ENCODE peak calls at places on chromosomes 4 and X, in six cellular contexts. B is NCI-H345, X is GM03348, D is pancreas, I is glutamatergic neuron, V is Karpas-422. S is an unnamed sample.

GRCh38 chr4:39609454-39609911 is 29.2 kb downstream of the SMIM14 start:
- DNase-seq in D (no peak), I (no peak), B (no peak), V (no peak), X (no peak), S (no peak)

GRCh38 chrX:119757979-119758681 is at the start of gene SOWAHD:
- DNase-seq in I (peak), V (no peak), X (peak), B (peak), D (peak), S (no peak)

GRCh38 chrX:23841847-23842522 is 59.0 kb downstream of the SAT1 start:
- DNase-seq in I (no peak), B (no peak), D (no peak), X (no peak), V (no peak), S (no peak)

GRCh38 chrX:45322820-45323219 is 122.1 kb upstream of the DIPK2B start:
- DNase-seq in V (no peak), I (no peak), B (no peak), D (no peak), X (peak), S (no peak)

GRCh38 chrX:10579753-10580060 is 40.7 kb downstream of the MID1 start:
- DNase-seq in I (no peak), V (no peak), X (no peak), D (no peak), B (peak), S (no peak)

GRCh38 chrX:48548871-48549270 is 9.4 kb downstream of the TBC1D25 start:
- DNase-seq in D (no peak), I (no peak), B (no peak), X (no peak), V (no peak), S (no peak)

GRCh38 chr4:56619816-56620215 is 61.3 kb downstream of the HOPX start:
- DNase-seq in D (no peak), X (no peak), V (no peak), B (no peak), I (no peak), S (peak)

GRCh38 chr4:183175631-183176232 is 76.7 kb downstream of the WWC2 start:
- DNase-seq in X (peak), B (no peak), D (no peak), V (no peak), I (no peak), S (no peak)

GRCh38 chrX:107542500-107542899 is 85.8 kb upstream of the PRPS1 start:
- DNase-seq in X (peak), D (no peak), I (no peak), B (peak), V (peak), S (peak)

GRCh38 chrX:153486163-153486562 is 8.6 kb upstream of the BGN start:
- DNase-seq in D (no peak), B (no peak), V (no peak), X (no peak), I (no peak), S (no peak)

GRCh38 chrX:152641996-152642395 is 4.3 kb downstream of the GABRQ start:
- DNase-seq in D (no peak), I (peak), V (peak), B (no peak), X (no peak), S (no peak)

GRCh38 chrX:46367491-46367890 is 177.7 kb downstream of the ZNF674 start:
- DNase-seq in D (no peak), V (no peak), I (no peak), B (no peak), X (no peak), S (no peak)

GRCh38 chrX:79161655-79162054 is 17.2 kb downstream of the GPR174 start:
- DNase-seq in X (no peak), V (no peak), D (no peak), B (no peak), I (no peak), S (no peak)

GRCh38 chr4:119690871-119691270 is 62.3 kb upstream of the PDE5A start:
- DNase-seq in D (no peak), I (no peak), V (no peak), X (no peak), B (no peak), S (no peak)

GRCh38 chr4:67879486-67879885 is 4.3 kb downstream of the TMPRSS11D start:
- DNase-seq in I (no peak), D (no peak), V (no peak), B (no peak), X (no peak), S (no peak)

S was measured in prostate gland.